ENCODE peak calls at places on chromosomes 1 and 21, in five cellular contexts. S, U, K, N and M are unnamed samples.

GRCh38 chr1:76547916-76548315 is 319.4 kb upstream of the ST6GALNAC5 start:
- DNase-seq in S (no peak), K (no peak), N (no peak), U (no peak), M (no peak)

GRCh38 chr1:1306661-1307260 is 969 bp downstream of the ACAP3 start:
- DNase-seq in N (no peak), S (no peak), U (no peak), K (no peak), M (no peak)

GRCh38 chr1:41626146-41626545 is 141.7 kb upstream of the EDN2 start:
- DNase-seq in S (no peak), N (no peak), K (peak; percentile 5), U (peak; percentile 72), M (peak; percentile 58)

GRCh38 chr1:92961896-92962752 is 862 bp upstream of the DIPK1A start:
- DNase-seq in N (no peak), S (peak; percentile 79), U (peak; percentile 79), K (peak; percentile 68), M (no peak)

GRCh38 chr1:175319112-175319911 is 126.7 kb upstream of the KIAA0040 start:
- DNase-seq in S (peak; percentile 60), U (peak; percentile 87), N (peak; percentile 14), K (peak; percentile 84), M (peak; percentile 88)

GRCh38 chr1:225681231-225681630 is 28.3 kb upstream of the ENAH start:
- DNase-seq in K (no peak), N (no peak), S (no peak), U (no peak), M (no peak)

GRCh38 chr21:15895142-15896106 is 165.6 kb downstream of the USP25 start:
- DNase-seq in N (peak; percentile 61), U (no peak), K (no peak), S (no peak), M (no peak)

GRCh38 chr1:35454175-35454574 is 103.0 kb downstream of the KIAA0319L start:
- DNase-seq in K (no peak), U (no peak), S (no peak), N (no peak), M (no peak)

GRCh38 chr1:244603498-244603897 is 49.4 kb upstream of the DESI2 start:
- DNase-seq in U (no peak), K (no peak), N (no peak), S (peak; percentile 29), M (no peak)

GRCh38 chr21:46570119-46570518 is 34.8 kb downstream of the S100B start:
- DNase-seq in K (no peak), N (no peak), U (no peak), S (no peak), M (no peak)

GRCh38 chr1:121516279-121516967 is 331.6 kb downstream of the SRGAP2C start:
- DNase-seq in U (no peak), S (peak; percentile 65), K (no peak), N (no peak), M (no peak)

GRCh38 chr1:8075511-8076051 is 49.5 kb upstream of the ERRFI1 start:
- DNase-seq in U (no peak), N (no peak), S (no peak), K (no peak), M (no peak)

GRCh38 chr1:44587796-44588460 is 86.4 kb downstream of the TMEM53 start:
- DNase-seq in K (no peak), U (no peak), S (no peak), N (no peak), M (no peak)

GRCh38 chr1:199948587-199949280 is 78.8 kb upstream of the NR5A2 start:
- DNase-seq in K (no peak), U (no peak), N (no peak), S (no peak), M (no peak)

GRCh38 chr1:43057567-43057966 is 98.9 kb upstream of the SLC2A1 start:
- DNase-seq in U (no peak), K (no peak), N (no peak), S (no peak), M (no peak)

GRCh38 chr1:96510911-96511310 is 210.7 kb upstream of the PTBP2 start:
- DNase-seq in S (no peak), N (no peak), K (no peak), U (no peak), M (no peak)

GRCh38 chr1:201364808-201365105 is 12.7 kb downstream of the TNNT2 start:
- DNase-seq in S (no peak), U (peak; percentile 23), N (no peak), K (no peak), M (peak; percentile 48)
- H3K36me3 ChIP-seq in S (no peaks in the 10 kb centered on the region), U (no peaks in the 10 kb centered on the region), N (no peaks in the 10 kb centered on the region), K (no peaks in the 10 kb centered on the region), M (no peaks in the 10 kb centered on the region)

GRCh38 chr1:19081218-19081893 is 124.9 kb upstream of the IFFO2 start:
- DNase-seq in N (no peak), S (no peak), U (peak; percentile 54), K (peak; percentile 51), M (peak; percentile 67)
- H3K36me3 ChIP-seq in N (peaks cover 5% of the 10 kb centered on the region), S (peaks cover 71% of the 10 kb centered on the region), U (peaks cover 17% of the 10 kb centered on the region), K (no peaks in the 10 kb centered on the region), M (peaks cover 17% of the 10 kb centered on the region)

DNA sequence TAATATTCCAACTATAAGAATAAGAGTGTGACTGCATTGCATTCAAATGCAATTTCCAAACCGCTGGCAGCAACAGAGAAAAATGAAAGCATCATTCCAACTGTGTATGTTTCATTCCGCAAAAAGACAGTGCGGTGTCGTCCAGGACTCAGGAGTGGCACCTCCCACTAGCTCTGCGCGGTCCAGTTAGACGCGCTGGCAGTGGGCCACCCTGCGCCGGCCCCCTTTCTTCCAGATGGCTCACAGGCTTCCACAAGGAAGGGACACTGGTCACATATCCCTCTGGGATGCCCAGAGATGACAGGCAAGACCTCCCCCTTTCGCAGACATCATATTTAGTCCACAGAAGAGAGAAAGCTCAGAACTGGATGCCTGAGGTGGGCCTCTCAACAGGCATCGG is 11.9 kb downstream of the WRAP73 start:
- DNase-seq in U (no peak), S (no peak), N (no peak), K (no peak), M (peak; percentile 53)
- H3K36me3 ChIP-seq in U (peaks cover 6% of the 10 kb centered on the region), S (peaks cover 23% of the 10 kb centered on the region), N (no peaks in the 10 kb centered on the region), K (no peaks in the 10 kb centered on the region), M (peaks cover 10% of the 10 kb centered on the region)

DNA sequence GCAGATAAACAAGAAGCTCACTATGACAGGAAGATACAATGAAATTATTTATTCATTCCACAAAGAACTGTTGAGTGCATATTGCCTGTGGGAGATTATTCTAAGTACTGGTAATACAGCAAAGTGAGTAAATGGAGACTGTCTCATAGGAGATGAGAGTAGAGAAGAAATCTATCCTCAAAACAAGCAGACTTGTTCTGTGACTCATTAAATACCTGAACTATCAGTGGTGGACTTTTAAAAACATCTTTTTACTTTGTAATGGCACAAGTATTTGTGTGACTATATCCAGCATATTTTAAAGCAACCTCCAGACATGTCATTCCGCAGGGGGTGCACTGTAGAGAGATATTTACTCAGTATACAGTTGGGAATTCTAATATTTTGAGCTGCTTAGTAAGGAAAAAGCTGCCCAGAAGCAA is 259.2 kb downstream of the FMN2 start:
- DNase-seq in U (no peak), N (no peak), K (no peak), S (no peak), M (no peak)
- H3K36me3 ChIP-seq in U (no peaks in the 10 kb centered on the region), N (no peaks in the 10 kb centered on the region), K (no peaks in the 10 kb centered on the region), S (no peaks in the 10 kb centered on the region), M (no peaks in the 10 kb centered on the region)

GRCh38 chr1:198494139-198494538 is 46.3 kb downstream of the ATP6V1G3 start:
- DNase-seq in N (no peak), S (no peak), U (no peak), K (no peak), M (no peak)
- H3K36me3 ChIP-seq in N (no peaks in the 10 kb centered on the region), S (no peaks in the 10 kb centered on the region), U (no peaks in the 10 kb centered on the region), K (no peaks in the 10 kb centered on the region), M (no peaks in the 10 kb centered on the region)

GRCh38 chr1:193079187-193079586 is 19.8 kb downstream of the RO60 start:
- DNase-seq in N (no peak), S (no peak), U (no peak), K (no peak), M (no peak)
- H3K36me3 ChIP-seq in N (peaks cover 2% of the 10 kb centered on the region), S (peaks cover 22% of the 10 kb centered on the region), U (peaks cover 2% of the 10 kb centered on the region), K (peaks cover 3% of the 10 kb centered on the region), M (peaks cover 9% of the 10 kb centered on the region)